ENCODE peak calls at places on chromosomes 5 and 9, in nine cellular contexts. X is SK-N-SH, H is HL-60, F is breast epithelium, D is GM23338, A is K562, U is HCT116, N is sigmoid colon, Y is stomach. P is an unnamed sample.

GRCh38 chr5:113081881-113082546 is 105.4 kb downstream of the DCP2 start:
- DNase-seq in H (no peak), Y (no peak), N (no peak), F (no peak), A (no peak), D (no peak), U (no peak), X (no peak), P (no peak)

GRCh38 chr9:84789463-84789830 is 119.9 kb downstream of the NTRK2 start:
- DNase-seq in N (no peak), U (no peak), Y (no peak), F (no peak), A (no peak), D (no peak), H (no peak), X (no peak), P (no peak)

GRCh38 chr9:98162638-98163037 is 29.8 kb downstream of the CORO2A start:
- DNase-seq in Y (no peak), N (peak; percentile 18), F (no peak), A (no peak), D (no peak), U (no peak), X (no peak), H (no peak), P (no peak)

GRCh38 chr9:124392855-124393460 is 22.3 kb downstream of the PSMB7 start:
- DNase-seq in H (peak; percentile 78), X (peak; percentile 77), F (no peak), A (peak; percentile 47), D (peak; percentile 74), U (peak; percentile 39), N (no peak), Y (no peak), P (no peak)

GRCh38 chr9:125648294-125648693 is 58.7 kb downstream of the MAPKAP1 start:
- DNase-seq in X (no peak), N (no peak), H (no peak), F (no peak), D (no peak), U (no peak), A (no peak), Y (no peak), P (no peak)

GRCh38 chr9:97373311-97373710 is 38.6 kb upstream of the TDRD7 start:
- DNase-seq in Y (no peak), D (no peak), U (no peak), X (no peak), H (no peak), N (no peak), A (no peak), F (no peak), P (no peak)

GRCh38 chr5:94057655-94058054 is 316.3 kb upstream of the POU5F2 start:
- DNase-seq in Y (no peak), D (peak; percentile 42), A (no peak), N (no peak), X (no peak), U (no peak), H (no peak), F (no peak), P (no peak)

GRCh38 chr5:133423618-133424282 is 188.6 kb downstream of the FSTL4 start:
- DNase-seq in N (no peak), D (peak; percentile 88), F (no peak), X (peak; percentile 87), H (peak; percentile 25), A (peak; percentile 89), Y (peak; percentile 72), U (peak; percentile 16), P (peak; percentile 92)

GRCh38 chr5:173302546-173303155 is 25.6 kb downstream of the STC2 start:
- DNase-seq in Y (no peak), N (no peak), F (no peak), D (peak; percentile 36), X (no peak), H (no peak), U (peak; percentile 68), A (peak; percentile 57), P (no peak)

GRCh38 chr5:87069974-87070608 is 197.6 kb upstream of the RASA1 start:
- DNase-seq in F (peak; percentile 50), N (no peak), A (no peak), X (no peak), H (peak; percentile 2), D (peak; percentile 38), Y (no peak), U (peak; percentile 21), P (no peak)

GRCh38 chr9:109331353-109331752 is 10.5 kb upstream of the EPB41L4B start:
- DNase-seq in X (peak; percentile 69), U (no peak), F (peak; percentile 97), A (no peak), H (no peak), Y (peak; percentile 96), D (no peak), N (no peak), P (no peak)

GRCh38 chr5:127290019-127290945 is at the start of gene MEGF10:
- DNase-seq in U (no peak), N (no peak), A (peak; percentile 14), X (peak; percentile 83), Y (no peak), H (no peak), F (no peak), D (peak; percentile 89), P (no peak)

GRCh38 chr5:180643191-180643851 is 6.1 kb downstream of the FLT4 start:
- DNase-seq in Y (no peak), F (no peak), H (no peak), X (peak; percentile 45), U (no peak), A (no peak), N (no peak), D (no peak), P (no peak)

DNA sequence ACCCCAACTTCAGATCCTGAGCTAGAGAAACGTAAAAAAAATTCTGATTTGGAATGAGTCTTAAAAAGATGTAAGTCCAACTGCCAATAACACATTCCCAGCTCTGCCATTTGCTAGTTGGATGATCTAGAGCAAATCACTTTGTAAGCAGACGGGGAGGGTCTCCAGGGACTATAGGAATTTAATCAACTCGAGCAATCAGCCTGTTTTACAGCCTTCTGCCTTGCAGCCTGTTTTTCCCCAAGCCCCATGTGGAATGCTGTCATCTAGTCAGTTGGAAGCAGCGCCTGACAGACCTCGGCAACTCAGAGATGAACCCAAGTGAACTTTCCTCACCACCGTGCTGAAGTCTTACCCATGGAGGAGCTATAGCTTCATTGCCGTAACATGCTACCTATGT is 34.8 kb upstream of the HRH2 start:
- DNase-seq in N (no peak), U (no peak), H (no peak), X (no peak), Y (no peak), D (no peak), A (no peak), F (no peak), P (no peak)
- TF ChIP-seq POLR2AphosphoS5 in N (no peak), U (no peak), H (no peak), X (no peak), Y (no peak), D (no peak), A (no peak), F (no peak), P (no peak)

DNA sequence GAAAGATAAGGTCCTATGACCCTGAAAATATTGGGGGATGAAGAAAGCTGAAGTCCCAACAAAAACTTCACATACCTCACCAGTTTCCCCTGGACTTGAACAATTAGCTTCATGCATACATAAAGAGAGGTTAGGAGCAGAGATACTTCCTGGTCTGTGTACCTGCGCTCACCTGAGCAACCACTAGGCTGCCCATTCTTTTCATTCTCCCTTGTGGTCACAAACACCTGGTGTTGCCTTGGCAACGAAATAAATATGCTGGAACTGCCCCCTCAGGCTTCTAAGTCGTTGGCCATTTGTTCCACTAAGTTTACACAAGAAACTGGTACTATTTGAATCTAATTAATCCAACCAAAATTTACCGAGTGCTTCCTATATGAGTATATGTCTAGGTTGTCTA is 18.1 kb downstream of the OTP start:
- DNase-seq in F (no peak), D (peak; percentile 97), N (no peak), Y (no peak), H (no peak), U (peak; percentile 76), A (no peak), X (no peak), P (no peak)
- TF ChIP-seq CTCF in F (no peak), D (peak; percentile 64), N (no peak), Y (no peak), H (no peak), U (peak; percentile 67), A (no peak), X (no peak), P (no peak)

DNA sequence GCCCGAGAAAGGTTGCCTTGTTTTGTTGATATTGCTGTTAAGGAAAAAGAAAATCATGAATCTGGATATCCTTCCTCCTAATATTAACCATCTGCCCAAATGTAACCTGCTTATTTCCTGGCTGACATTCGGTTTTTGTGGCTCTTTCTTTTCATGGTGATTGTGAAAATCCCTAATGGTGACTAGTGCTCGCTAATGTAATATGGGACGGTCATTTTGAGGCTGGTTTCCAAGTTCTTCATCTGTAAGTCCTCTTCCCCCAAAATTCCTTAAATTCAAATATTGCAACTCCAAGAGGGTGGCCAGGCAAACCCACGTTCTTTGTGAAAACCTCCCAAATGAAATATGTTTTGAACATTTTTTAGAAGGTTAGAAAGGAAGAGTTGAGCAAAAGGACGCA is 63.1 kb upstream of the MAMDC2 start:
- DNase-seq in D (no peak), H (no peak), A (no peak), N (no peak), F (no peak), Y (no peak), U (no peak), X (no peak), P (no peak)
- TF ChIP-seq POLR2AphosphoS5 in D (no peak), H (no peak), A (no peak), N (no peak), F (no peak), Y (no peak), U (no peak), X (no peak), P (no peak)

GRCh38 chr5:72951850-72952468 is 3.9 kb upstream of the FCHO2 start:
- DNase-seq in X (no peak), F (no peak), Y (no peak), H (no peak), U (peak; percentile 70), N (no peak), D (no peak), A (no peak), P (no peak)

GRCh38 chr5:72956324-72957140 is 691 bp downstream of the FCHO2 start:
- DNase-seq in D (peak; percentile 53), N (peak; percentile 78), Y (peak; percentile 39), F (peak; percentile 24), H (peak; percentile 53), U (no peak), X (peak; percentile 88), A (peak; percentile 61), P (peak; percentile 89)

GRCh38 chr5:72955143-72955767 is 586 bp upstream of the FCHO2 start:
- DNase-seq in F (no peak), H (peak; percentile 0), U (no peak), Y (peak; percentile 81), D (peak; percentile 78), A (peak; percentile 45), N (peak; percentile 91), X (no peak), P (no peak)

GRCh38 chr5:72955768-72956323 is at the start of gene FCHO2:
- DNase-seq in A (peak; percentile 97), Y (peak; percentile 100), H (peak; percentile 87), F (peak; percentile 94), N (peak; percentile 99), U (peak; percentile 94), D (peak; percentile 98), X (peak; percentile 99), P (peak; percentile 100)

DNA sequence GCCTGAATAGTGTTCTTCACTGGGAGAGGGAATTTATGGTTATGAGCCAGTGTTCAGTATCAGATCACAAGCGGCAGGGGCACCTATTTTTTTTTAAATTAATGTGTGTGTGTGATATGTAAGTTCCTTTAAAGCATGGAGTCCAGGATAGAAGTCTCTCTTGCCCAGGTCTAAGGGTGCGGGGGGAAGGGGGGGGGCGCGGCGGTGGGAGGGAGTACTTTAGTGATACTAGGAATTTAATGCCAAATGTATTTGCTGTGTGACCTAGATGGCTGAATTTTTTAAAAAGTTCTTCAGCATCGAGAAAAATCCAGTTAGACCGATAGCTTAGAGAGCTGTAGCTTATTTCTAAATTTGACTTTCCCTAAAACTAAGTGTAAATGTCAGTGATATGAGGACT is 1.5 kb upstream of the FCHO2 start:
- DNase-seq in U (no peak), H (no peak), D (no peak), Y (no peak), N (no peak), X (no peak), A (peak; percentile 30), F (no peak), P (no peak)
- TF ChIP-seq CTCF in U (no peak), H (no peak), D (no peak), Y (no peak), N (no peak), X (no peak), A (no peak), F (no peak), P (no peak)